ENCODE peak calls at places on chromosomes 12 and 14, in eight cellular contexts. One of them, this sample, is unnamed.

GRCh38 chr12:115225845-115226244 is 541.9 kb upstream of the TBX3 start:
- DNase-seq in NAMALWA: no peak
- DNase-seq in heart right ventricle: no peak
- DNase-seq in ovary: no peak
- DNase-seq in activated naive CD4-positive, alpha-beta T cell: no peak
- DNase-seq in WTC11: no peak
- DNase-seq in stimulated activated CD8-positive, alpha-beta memory T cell treated with anti-CD3 and anti-CD28 coated beads, Interleukin-12 subunit alpha, Interleukin-12 subunit beta, amount 100 ng/mL, for 1 hour: no peak
- DNase-seq in hippocampal formation: no peak
- DNase-seq in this sample: no peak

GRCh38 chr14:49512147-49512551 is 74.0 kb downstream of the RPS29 start:
- DNase-seq in stimulated activated CD8-positive, alpha-beta memory T cell treated with anti-CD3 and anti-CD28 coated beads, Interleukin-12 subunit alpha, Interleukin-12 subunit beta, amount 100 ng/mL, for 1 hour: no peak
- DNase-seq in hippocampal formation: no peak
- DNase-seq in WTC11: no peak
- DNase-seq in heart right ventricle: no peak
- DNase-seq in ovary: no peak
- DNase-seq in activated naive CD4-positive, alpha-beta T cell: no peak
- DNase-seq in NAMALWA: no peak
- DNase-seq in this sample: no peak

GRCh38 chr14:78863143-78863542 is 693.0 kb downstream of the NRXN3 start:
- DNase-seq in WTC11: peak; percentile 65
- DNase-seq in stimulated activated CD8-positive, alpha-beta memory T cell treated with anti-CD3 and anti-CD28 coated beads, Interleukin-12 subunit alpha, Interleukin-12 subunit beta, amount 100 ng/mL, for 1 hour: no peak
- DNase-seq in NAMALWA: peak; percentile 46
- DNase-seq in hippocampal formation: no peak
- DNase-seq in ovary: no peak
- DNase-seq in activated naive CD4-positive, alpha-beta T cell: no peak
- DNase-seq in heart right ventricle: no peak
- DNase-seq in this sample: peak; percentile 58

GRCh38 chr12:90922068-90922743 is 32.8 kb downstream of the CCER1 start:
- DNase-seq in WTC11: no peak
- DNase-seq in NAMALWA: no peak
- DNase-seq in stimulated activated CD8-positive, alpha-beta memory T cell treated with anti-CD3 and anti-CD28 coated beads, Interleukin-12 subunit alpha, Interleukin-12 subunit beta, amount 100 ng/mL, for 1 hour: no peak
- DNase-seq in heart right ventricle: no peak
- DNase-seq in activated naive CD4-positive, alpha-beta T cell: no peak
- DNase-seq in hippocampal formation: no peak
- DNase-seq in ovary: no peak
- DNase-seq in this sample: no peak

GRCh38 chr14:94171208-94171607 is 2.9 kb upstream of the PPP4R4 start:
- DNase-seq in WTC11: no peak
- DNase-seq in activated naive CD4-positive, alpha-beta T cell: no peak
- DNase-seq in NAMALWA: no peak
- DNase-seq in ovary: no peak
- DNase-seq in heart right ventricle: no peak
- DNase-seq in stimulated activated CD8-positive, alpha-beta memory T cell treated with anti-CD3 and anti-CD28 coated beads, Interleukin-12 subunit alpha, Interleukin-12 subunit beta, amount 100 ng/mL, for 1 hour: no peak
- DNase-seq in hippocampal formation: no peak
- DNase-seq in this sample: no peak

GRCh38 chr12:127383281-127383680 is 883.7 kb upstream of the TMEM132C start:
- DNase-seq in stimulated activated CD8-positive, alpha-beta memory T cell treated with anti-CD3 and anti-CD28 coated beads, Interleukin-12 subunit alpha, Interleukin-12 subunit beta, amount 100 ng/mL, for 1 hour: no peak
- DNase-seq in activated naive CD4-positive, alpha-beta T cell: no peak
- DNase-seq in ovary: no peak
- DNase-seq in hippocampal formation: no peak
- DNase-seq in WTC11: no peak
- DNase-seq in NAMALWA: no peak
- DNase-seq in heart right ventricle: no peak
- DNase-seq in this sample: no peak

GRCh38 chr14:63383776-63384367 is 65.1 kb upstream of the GPHB5 start:
- DNase-seq in hippocampal formation: no peak
- DNase-seq in stimulated activated CD8-positive, alpha-beta memory T cell treated with anti-CD3 and anti-CD28 coated beads, Interleukin-12 subunit alpha, Interleukin-12 subunit beta, amount 100 ng/mL, for 1 hour: peak; percentile 0
- DNase-seq in NAMALWA: no peak
- DNase-seq in ovary: no peak
- DNase-seq in heart right ventricle: no peak
- DNase-seq in WTC11: no peak
- DNase-seq in activated naive CD4-positive, alpha-beta T cell: no peak
- DNase-seq in this sample: no peak

GRCh38 chr12:16726879-16727278 is 120.9 kb upstream of the LMO3 start:
- DNase-seq in ovary: no peak
- DNase-seq in stimulated activated CD8-positive, alpha-beta memory T cell treated with anti-CD3 and anti-CD28 coated beads, Interleukin-12 subunit alpha, Interleukin-12 subunit beta, amount 100 ng/mL, for 1 hour: no peak
- DNase-seq in heart right ventricle: no peak
- DNase-seq in WTC11: no peak
- DNase-seq in NAMALWA: no peak
- DNase-seq in activated naive CD4-positive, alpha-beta T cell: no peak
- DNase-seq in hippocampal formation: no peak
- DNase-seq in this sample: no peak

This sample was measured in ecto neural progenitor cell.